ENCODE peak calls at places on chromosome 12, in eight cellular contexts. A, P, D, J, W, K, V and M are unnamed samples.

GRCh38 chr12:18629916-18630315 is 107.9 kb downstream of the PLCZ1 start:
- DNase-seq in A (no peak), P (no peak), D (no peak), J (peak; percentile 9), W (no peak), K (no peak), V (no peak), M (no peak)

GRCh38 chr12:52836042-52836466 is 1.9 kb upstream of the KRT79 start:
- DNase-seq in A (no peak), P (no peak), D (peak; percentile 73), J (peak; percentile 85), W (peak; percentile 86), K (peak; percentile 81), V (peak; percentile 85), M (peak; percentile 18)

GRCh38 chr12:118058881-118059644 is 1.9 kb downstream of the WSB2 start:
- DNase-seq in A (no peak), P (no peak), D (no peak), J (peak; percentile 82), W (peak; percentile 56), K (no peak), V (peak; percentile 47), M (no peak)

GRCh38 chr12:117214797-117215196 is 24.5 kb upstream of the FBXO21 start:
- DNase-seq in A (no peak), P (no peak), D (no peak), J (no peak), W (no peak), K (no peak), V (no peak), M (no peak)

GRCh38 chr12:40843495-40843894 is 151.3 kb downstream of the CNTN1 start:
- DNase-seq in A (no peak), P (no peak), D (no peak), J (no peak), W (no peak), K (no peak), V (no peak), M (no peak)

GRCh38 chr12:113133036-113133435 is 2.5 kb downstream of the RASAL1 start:
- DNase-seq in A (no peak), P (no peak), D (no peak), J (no peak), W (no peak), K (no peak), V (no peak), M (no peak)

GRCh38 chr12:92899388-92900001 is 29.6 kb downstream of the EEA1 start:
- DNase-seq in A (peak; percentile 34), P (peak; percentile 35), D (peak; percentile 98), J (peak; percentile 99), W (peak; percentile 98), K (no peak), V (peak; percentile 99), M (no peak)

GRCh38 chr12:240566-240965 is 22.1 kb downstream of the SLC6A13 start:
- DNase-seq in A (no peak), P (no peak), D (no peak), J (no peak), W (no peak), K (no peak), V (no peak), M (no peak)

GRCh38 chr12:3200032-3200617 is 122.9 kb downstream of the TSPAN9 start:
- DNase-seq in A (peak; percentile 96), P (peak; percentile 43), D (peak; percentile 56), J (peak; percentile 61), W (peak; percentile 43), K (peak; percentile 72), V (peak; percentile 65), M (no peak)

GRCh38 chr12:12331896-12332295 is 18.1 kb downstream of the MANSC1 start:
- DNase-seq in A (no peak), P (no peak), D (no peak), J (no peak), W (no peak), K (no peak), V (no peak), M (no peak)

GRCh38 chr12:118377891-118378470 is 1.6 kb downstream of the SUDS3 start:
- DNase-seq in A (peak; percentile 50), P (peak; percentile 65), D (peak; percentile 67), J (peak; percentile 34), W (peak; percentile 50), K (no peak), V (peak; percentile 44), M (peak; percentile 74)

GRCh38 chr12:30643366-30643765 is 52.3 kb downstream of the IPO8 start:
- DNase-seq in A (no peak), P (no peak), D (no peak), J (peak; percentile 24), W (no peak), K (no peak), V (peak; percentile 21), M (no peak)

GRCh38 chr12:58172433-58173073 is 231.2 kb downstream of the ATP23 start:
- DNase-seq in A (no peak), P (no peak), D (no peak), J (no peak), W (no peak), K (no peak), V (no peak), M (no peak)

GRCh38 chr12:10182662-10183061 is 3.8 kb downstream of the TMEM52B start:
- DNase-seq in A (no peak), P (no peak), D (peak; percentile 66), J (peak; percentile 41), W (peak; percentile 74), K (no peak), V (peak; percentile 92), M (no peak)

GRCh38 chr12:114626-115211 is 48.2 kb downstream of the IQSEC3 start:
- DNase-seq in A (no peak), P (no peak), D (no peak), J (no peak), W (no peak), K (no peak), V (no peak), M (no peak)

GRCh38 chr12:52655720-52656124 is 3.7 kb upstream of the KRT2 start:
- DNase-seq in A (no peak), P (no peak), D (no peak), J (no peak), W (no peak), K (no peak), V (no peak), M (no peak)

GRCh38 chr12:50564240-50564947 is 59.6 kb downstream of the DIP2B start:
- DNase-seq in A (no peak), P (no peak), D (peak; percentile 67), J (no peak), W (no peak), K (no peak), V (no peak), M (no peak)

GRCh38 chr12:58450868-58451482 is 469.3 kb downstream of the LRIG3 start:
- DNase-seq in A (peak; percentile 3), P (no peak), D (no peak), J (no peak), W (no peak), K (no peak), V (no peak), M (no peak)

GRCh38 chr12:95848575-95849388 is 10.0 kb upstream of the SNRPF start:
- DNase-seq in A (peak; percentile 49), P (no peak), D (peak; percentile 61), J (peak; percentile 29), W (peak; percentile 39), K (no peak), V (peak; percentile 48), M (no peak)

GRCh38 chr12:122200541-122201175 is 2.9 kb upstream of the B3GNT4 start:
- DNase-seq in A (peak; percentile 49), P (no peak), D (no peak), J (no peak), W (no peak), K (peak; percentile 59), V (no peak), M (no peak)

GRCh38 chr12:63805704-63806672 is 26.3 kb downstream of the RXYLT1 start:
- DNase-seq in A (no peak), P (no peak), D (no peak), J (no peak), W (no peak), K (no peak), V (no peak), M (no peak)

GRCh38 chr12:27828196-27828595 is 48.2 kb upstream of the MANSC4 start:
- DNase-seq in A (no peak), P (no peak), D (no peak), J (peak; percentile 38), W (no peak), K (no peak), V (peak; percentile 52), M (no peak)

GRCh38 chr12:113136128-113136989 is 798 bp upstream of the RASAL1 start:
- DNase-seq in A (no peak), P (peak; percentile 85), D (peak; percentile 30), J (no peak), W (no peak), K (no peak), V (no peak), M (peak; percentile 20)

GRCh38 chr12:55700255-55701018 is 7.3 kb downstream of the ITGA7 start:
- DNase-seq in A (no peak), P (no peak), D (no peak), J (no peak), W (no peak), K (peak; percentile 59), V (peak; percentile 39), M (no peak)

DNA sequence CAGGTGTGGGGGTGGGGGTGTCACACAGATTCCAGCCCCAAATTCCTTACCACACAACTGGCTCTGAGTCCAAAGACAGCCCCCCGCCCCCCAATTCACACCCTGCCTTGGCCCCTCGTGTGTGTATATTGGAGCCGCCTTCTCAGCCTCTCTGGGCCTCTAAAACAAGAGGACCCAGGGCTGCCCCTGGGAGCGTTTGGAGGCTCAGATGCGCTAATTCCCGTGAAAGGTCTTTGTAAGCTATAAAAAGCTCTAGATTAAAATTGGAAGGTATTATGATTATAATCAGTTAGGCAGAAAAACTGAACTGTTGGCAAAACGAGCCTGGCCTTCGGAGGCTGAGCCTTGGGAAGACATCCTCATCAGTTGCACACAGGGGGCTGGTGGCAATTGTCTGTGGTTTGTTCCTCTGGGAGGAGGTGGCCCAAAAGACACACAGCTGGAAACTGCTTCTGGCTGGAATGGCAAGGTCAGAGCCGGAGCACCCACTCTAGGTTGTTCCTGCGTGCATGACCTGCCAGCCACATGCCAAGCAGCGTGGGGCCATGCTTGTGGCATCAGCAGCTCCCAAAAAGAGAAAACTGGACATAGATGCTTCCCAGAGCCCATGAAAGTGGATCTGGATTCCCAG is 118.5 kb downstream of the PHETA1 start:
- DNase-seq in A (no peak), P (no peak), D (no peak), J (no peak), W (no peak), K (no peak), V (no peak), M (no peak)
- H3K27me3 ChIP-seq in A (no peaks in the 10 kb centered on the region), P (no peaks in the 10 kb centered on the region), D (no peaks in the 10 kb centered on the region), J (no peaks in the 10 kb centered on the region), W (no peaks in the 10 kb centered on the region), K (peaks cover 49% of the 10 kb centered on the region), V (peaks cover 5% of the 10 kb centered on the region), M (no peaks in the 10 kb centered on the region)

GRCh38 chr12:115973968-115974765 is 303.3 kb downstream of the MED13L start:
- DNase-seq in A (no peak), P (no peak), D (no peak), J (no peak), W (no peak), K (no peak), V (no peak), M (no peak)
- TF ChIP-seq CTCF in A (no peak), P (no peak), D (no peak), J (no peak), W (peak; percentile 15), K (no peak), V (no peak), M (no peak)

GRCh38 chr12:124422142-124422569 is 127.3 kb downstream of the RFLNA start:
- DNase-seq in A (no peak), P (no peak), D (no peak), J (no peak), W (no peak), K (peak; percentile 81), V (no peak), M (no peak)
- H3K27ac ChIP-seq in A (no peak overlapping the region), P (peak overlapping the region; percentile 89), D (peak overlapping the region; percentile 98), J (peak overlapping the region; percentile 98), W (peak overlapping the region; percentile 88), K (peak overlapping the region; percentile 91), V (peak overlapping the region; percentile 68), M (no peak overlapping the region)

GRCh38 chr12:54033980-54034783 is 1.3 kb downstream of the HOXC5 start:
- DNase-seq in A (no peak), P (no peak), D (no peak), J (no peak), W (no peak), K (peak; percentile 57), V (no peak), M (no peak)
- H3K27me3 ChIP-seq in A (peaks cover 100% of the 10 kb centered on the region), P (peaks cover 75% of the 10 kb centered on the region), D (peaks cover 100% of the 10 kb centered on the region), J (peaks cover 37% of the 10 kb centered on the region), W (peaks cover 91% of the 10 kb centered on the region), K (peaks cover 93% of the 10 kb centered on the region), V (peaks cover 78% of the 10 kb centered on the region), M (peaks cover 98% of the 10 kb centered on the region)